ENCODE peak calls at places on chromosomes 6 and 20, in five cellular contexts. One of them, this sample, is unnamed.

GRCh38 chr20:7879883-7880282 is 60.4 kb downstream of the HAO1 start:
- DNase-seq in A549: peak
- DNase-seq in breast epithelium: no peak
- DNase-seq in esophagus squamous epithelium: no peak
- DNase-seq in gastrocnemius medialis: no peak
- DNase-seq in this sample: no peak

GRCh38 chr20:37443596-37443995 is 77.5 kb upstream of the NNAT start:
- DNase-seq in esophagus squamous epithelium: no peak
- DNase-seq in breast epithelium: no peak
- DNase-seq in gastrocnemius medialis: no peak
- DNase-seq in A549: no peak
- DNase-seq in this sample: no peak

GRCh38 chr6:7532232-7532631 is 9.2 kb upstream of the DSP start:
- DNase-seq in breast epithelium: peak
- DNase-seq in A549: no peak
- DNase-seq in esophagus squamous epithelium: no peak
- DNase-seq in gastrocnemius medialis: no peak
- DNase-seq in this sample: peak

GRCh38 chr6:14270925-14271791 is 153.6 kb downstream of the CD83 start:
- DNase-seq in esophagus squamous epithelium: no peak
- DNase-seq in A549: peak
- DNase-seq in gastrocnemius medialis: no peak
- DNase-seq in breast epithelium: no peak
- DNase-seq in this sample: no peak

GRCh38 chr6:6244624-6245023 is 75.8 kb downstream of the F13A1 start:
- DNase-seq in esophagus squamous epithelium: no peak
- DNase-seq in gastrocnemius medialis: no peak
- DNase-seq in A549: no peak
- DNase-seq in breast epithelium: no peak
- DNase-seq in this sample: no peak

GRCh38 chr6:163745566-163746400 is 331.3 kb downstream of the QKI start:
- DNase-seq in breast epithelium: no peak
- DNase-seq in A549: peak
- DNase-seq in gastrocnemius medialis: peak
- DNase-seq in esophagus squamous epithelium: no peak
- DNase-seq in this sample: no peak

GRCh38 chr6:134063966-134064445 is 11.6 kb upstream of the SLC2A12 start:
- DNase-seq in gastrocnemius medialis: peak
- DNase-seq in A549: peak
- DNase-seq in breast epithelium: peak
- DNase-seq in esophagus squamous epithelium: no peak
- DNase-seq in this sample: peak

GRCh38 chr6:150775400-150775799 is 90.1 kb upstream of the MTHFD1L start:
- DNase-seq in esophagus squamous epithelium: no peak
- DNase-seq in A549: no peak
- DNase-seq in gastrocnemius medialis: no peak
- DNase-seq in breast epithelium: no peak
- DNase-seq in this sample: no peak

GRCh38 chr6:75266716-75267291 is 17.8 kb downstream of the TMEM30A start:
- DNase-seq in gastrocnemius medialis: no peak
- DNase-seq in esophagus squamous epithelium: no peak
- DNase-seq in breast epithelium: no peak
- DNase-seq in A549: peak
- DNase-seq in this sample: no peak

GRCh38 chr6:6724319-6725119 is 136.0 kb downstream of the LY86 start:
- DNase-seq in A549: peak
- DNase-seq in gastrocnemius medialis: peak
- DNase-seq in breast epithelium: peak
- DNase-seq in esophagus squamous epithelium: no peak
- DNase-seq in this sample: peak

GRCh38 chr6:70151616-70152015 is 151.3 kb downstream of the COL9A1 start:
- DNase-seq in esophagus squamous epithelium: no peak
- DNase-seq in A549: no peak
- DNase-seq in gastrocnemius medialis: peak
- DNase-seq in breast epithelium: no peak
- DNase-seq in this sample: no peak

GRCh38 chr6:81929828-81930227 is 177.3 kb upstream of the TENT5A start:
- DNase-seq in gastrocnemius medialis: no peak
- DNase-seq in A549: no peak
- DNase-seq in esophagus squamous epithelium: no peak
- DNase-seq in breast epithelium: no peak
- DNase-seq in this sample: no peak

GRCh38 chr6:22263748-22264147 is 33.1 kb downstream of the PRL start:
- DNase-seq in breast epithelium: no peak
- DNase-seq in gastrocnemius medialis: no peak
- DNase-seq in esophagus squamous epithelium: no peak
- DNase-seq in A549: no peak
- DNase-seq in this sample: no peak

GRCh38 chr6:134936927-134937326 is 13.0 kb downstream of the ALDH8A1 start:
- DNase-seq in breast epithelium: no peak
- DNase-seq in A549: peak
- DNase-seq in gastrocnemius medialis: no peak
- DNase-seq in esophagus squamous epithelium: no peak
- DNase-seq in this sample: no peak

GRCh38 chr6:134823635-134824034 is 126.3 kb downstream of the ALDH8A1 start:
- DNase-seq in gastrocnemius medialis: no peak
- DNase-seq in esophagus squamous epithelium: no peak
- DNase-seq in breast epithelium: no peak
- DNase-seq in A549: no peak
- DNase-seq in this sample: no peak

GRCh38 chr6:39301606-39302005 is 12.6 kb downstream of the KCNK17 start:
- DNase-seq in A549: peak
- DNase-seq in gastrocnemius medialis: no peak
- DNase-seq in breast epithelium: no peak
- DNase-seq in esophagus squamous epithelium: no peak
- DNase-seq in this sample: no peak

GRCh38 chr6:6676910-6677441 is 88.5 kb downstream of the LY86 start:
- DNase-seq in gastrocnemius medialis: peak
- DNase-seq in esophagus squamous epithelium: no peak
- DNase-seq in A549: peak
- DNase-seq in breast epithelium: peak
- DNase-seq in this sample: peak

GRCh38 chr6:12395898-12396297 is 105.7 kb downstream of the EDN1 start:
- DNase-seq in A549: no peak
- DNase-seq in esophagus squamous epithelium: no peak
- DNase-seq in gastrocnemius medialis: no peak
- DNase-seq in breast epithelium: no peak
- DNase-seq in this sample: no peak

GRCh38 chr20:19185083-19185482 is 27.4 kb upstream of the SLC24A3 start:
- DNase-seq in A549: no peak
- DNase-seq in breast epithelium: no peak
- DNase-seq in gastrocnemius medialis: no peak
- DNase-seq in esophagus squamous epithelium: no peak
- DNase-seq in this sample: no peak

GRCh38 chr20:675453-676314 is at the start of gene SCRT2:
- DNase-seq in A549: peak
- DNase-seq in esophagus squamous epithelium: no peak
- DNase-seq in breast epithelium: no peak
- DNase-seq in gastrocnemius medialis: peak
- DNase-seq in this sample: peak

GRCh38 chr20:60447703-60448102 is 489.5 kb downstream of the CDH26 start:
- DNase-seq in gastrocnemius medialis: no peak
- DNase-seq in esophagus squamous epithelium: no peak
- DNase-seq in breast epithelium: no peak
- DNase-seq in A549: no peak
- DNase-seq in this sample: peak

GRCh38 chr6:158867381-158868121 is 48.4 kb upstream of the EZR start:
- DNase-seq in gastrocnemius medialis: no peak
- DNase-seq in A549: peak
- DNase-seq in breast epithelium: no peak
- DNase-seq in esophagus squamous epithelium: no peak
- DNase-seq in this sample: peak

GRCh38 chr6:94645191-94645590 is 932.1 kb upstream of the MANEA start:
- DNase-seq in esophagus squamous epithelium: no peak
- DNase-seq in breast epithelium: no peak
- DNase-seq in A549: no peak
- DNase-seq in gastrocnemius medialis: no peak
- DNase-seq in this sample: no peak

GRCh38 chr6:158207452-158207788 is 39.3 kb downstream of the GTF2H5 start:
- DNase-seq in esophagus squamous epithelium: no peak
- DNase-seq in gastrocnemius medialis: no peak
- DNase-seq in breast epithelium: no peak
- DNase-seq in A549: no peak
- DNase-seq in this sample: no peak

GRCh38 chr20:63066506-63067265 is 59.9 kb upstream of the BHLHE23 start:
- DNase-seq in A549: no peak
- DNase-seq in esophagus squamous epithelium: no peak
- DNase-seq in breast epithelium: no peak
- DNase-seq in gastrocnemius medialis: no peak
- DNase-seq in this sample: no peak

GRCh38 chr20:45410887-45411286 is 2.8 kb downstream of the DBNDD2 start:
- DNase-seq in esophagus squamous epithelium: no peak
- DNase-seq in A549: no peak
- DNase-seq in breast epithelium: no peak
- DNase-seq in gastrocnemius medialis: no peak
- DNase-seq in this sample: no peak
- H3K4me3 ChIP-seq in esophagus squamous epithelium: no peak
- H3K4me3 ChIP-seq in A549: no peak
- H3K4me3 ChIP-seq in breast epithelium: no peak
- H3K4me3 ChIP-seq in gastrocnemius medialis: no peak
- H3K4me3 ChIP-seq in this sample: no peak

DNA sequence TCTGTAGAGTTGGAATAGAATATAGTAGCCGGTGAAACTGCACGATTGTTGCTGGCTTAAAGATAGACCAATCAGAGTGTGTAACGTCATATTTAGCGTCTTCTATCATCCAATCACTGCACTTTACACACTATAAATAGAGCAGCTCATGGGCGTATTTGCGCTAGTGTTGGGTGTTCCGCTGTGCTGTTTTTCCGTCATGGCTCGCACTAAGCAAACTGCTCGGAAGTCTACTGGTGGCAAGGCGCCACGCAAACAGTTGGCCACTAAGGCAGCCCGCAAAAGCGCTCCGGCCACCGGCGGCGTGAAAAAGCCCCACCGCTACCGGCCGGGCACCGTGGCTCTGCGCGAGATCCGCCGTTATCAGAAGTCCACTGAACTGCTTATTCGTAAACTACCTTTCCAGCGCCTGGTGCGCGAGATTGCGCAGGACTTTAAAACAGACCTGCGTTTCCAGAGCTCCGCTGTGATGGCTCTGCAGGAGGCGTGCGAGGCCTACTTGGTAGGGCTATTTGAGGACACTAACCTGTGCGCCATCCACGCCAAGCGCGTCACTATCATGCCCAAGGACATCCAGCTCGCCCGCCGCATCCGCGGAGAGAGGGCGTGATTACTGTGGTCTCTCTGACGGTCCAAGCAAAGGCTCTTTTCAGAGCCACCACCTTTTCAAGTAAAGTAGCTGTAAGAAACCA is 57.8 kb downstream of the TRIM38 start:
- DNase-seq in breast epithelium: peak
- DNase-seq in gastrocnemius medialis: peak
- DNase-seq in A549: peak
- DNase-seq in esophagus squamous epithelium: no peak
- DNase-seq in this sample: peak
- TF ChIP-seq POLR2A in breast epithelium: peak
- TF ChIP-seq POLR2A in gastrocnemius medialis: peak
- TF ChIP-seq POLR2A in A549: peak
- TF ChIP-seq POLR2A in esophagus squamous epithelium: peak
- TF ChIP-seq POLR2A in this sample: peak

GRCh38 chr20:49705358-49705757 is 8.3 kb downstream of the B4GALT5 start:
- DNase-seq in esophagus squamous epithelium: no peak
- DNase-seq in gastrocnemius medialis: no peak
- DNase-seq in A549: no peak
- DNase-seq in breast epithelium: no peak
- DNase-seq in this sample: no peak
- H3K4me3 ChIP-seq in esophagus squamous epithelium: no peak
- H3K4me3 ChIP-seq in gastrocnemius medialis: no peak
- H3K4me3 ChIP-seq in A549: no peak
- H3K4me3 ChIP-seq in breast epithelium: no peak
- H3K4me3 ChIP-seq in this sample: no peak

DNA sequence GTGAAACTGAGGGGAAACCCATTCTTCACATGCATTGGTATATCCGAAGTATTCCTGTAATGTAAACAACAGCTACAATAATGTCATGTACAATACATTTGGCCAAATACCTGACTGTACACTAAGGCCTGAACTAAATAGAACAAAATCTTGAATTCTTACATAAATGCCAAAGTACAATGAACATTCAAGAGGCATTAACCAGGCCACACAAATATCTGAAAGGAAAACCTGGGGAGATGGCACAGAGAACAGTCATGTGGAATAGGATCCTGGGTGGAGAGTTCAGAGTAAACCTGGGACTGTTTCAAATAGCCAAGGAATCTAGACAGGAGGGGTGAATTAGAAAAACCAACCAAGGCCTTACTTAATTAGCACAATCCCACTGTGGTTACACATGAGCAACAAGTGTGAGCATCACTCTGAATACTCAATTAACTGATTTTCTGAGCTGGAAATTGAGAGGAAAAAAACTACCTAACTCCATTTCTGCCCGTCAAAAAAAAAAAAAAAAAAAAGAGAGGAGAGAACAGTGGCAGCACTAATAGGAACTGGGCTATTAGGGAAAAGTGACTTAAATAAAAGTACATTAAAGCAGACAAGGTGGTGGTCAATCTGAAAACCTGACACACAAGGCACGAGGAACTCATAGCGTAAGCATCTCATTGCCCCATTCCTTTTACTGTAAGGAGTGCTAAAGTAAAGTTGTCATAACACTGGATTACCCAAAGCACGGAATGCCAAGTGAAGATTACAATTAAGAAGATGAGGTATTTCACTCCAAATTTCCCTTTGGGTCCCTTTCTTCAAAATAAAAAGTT is 10.9 kb downstream of the SNX5 start:
- DNase-seq in A549: no peak
- DNase-seq in gastrocnemius medialis: no peak
- DNase-seq in esophagus squamous epithelium: no peak
- DNase-seq in breast epithelium: no peak
- DNase-seq in this sample: no peak
- TF ChIP-seq POLR2A in A549: no peak
- TF ChIP-seq POLR2A in gastrocnemius medialis: no peak
- TF ChIP-seq POLR2A in esophagus squamous epithelium: no peak
- TF ChIP-seq POLR2A in breast epithelium: no peak
- TF ChIP-seq POLR2A in this sample: no peak

GRCh38 chr6:11222385-11223277 is 9.8 kb downstream of the NEDD9 start:
- DNase-seq in esophagus squamous epithelium: no peak
- DNase-seq in breast epithelium: no peak
- DNase-seq in A549: peak
- DNase-seq in gastrocnemius medialis: no peak
- DNase-seq in this sample: no peak
- H3K4me3 ChIP-seq in esophagus squamous epithelium: no peak
- H3K4me3 ChIP-seq in breast epithelium: no peak
- H3K4me3 ChIP-seq in A549: peak
- H3K4me3 ChIP-seq in gastrocnemius medialis: no peak
- H3K4me3 ChIP-seq in this sample: no peak

DNA sequence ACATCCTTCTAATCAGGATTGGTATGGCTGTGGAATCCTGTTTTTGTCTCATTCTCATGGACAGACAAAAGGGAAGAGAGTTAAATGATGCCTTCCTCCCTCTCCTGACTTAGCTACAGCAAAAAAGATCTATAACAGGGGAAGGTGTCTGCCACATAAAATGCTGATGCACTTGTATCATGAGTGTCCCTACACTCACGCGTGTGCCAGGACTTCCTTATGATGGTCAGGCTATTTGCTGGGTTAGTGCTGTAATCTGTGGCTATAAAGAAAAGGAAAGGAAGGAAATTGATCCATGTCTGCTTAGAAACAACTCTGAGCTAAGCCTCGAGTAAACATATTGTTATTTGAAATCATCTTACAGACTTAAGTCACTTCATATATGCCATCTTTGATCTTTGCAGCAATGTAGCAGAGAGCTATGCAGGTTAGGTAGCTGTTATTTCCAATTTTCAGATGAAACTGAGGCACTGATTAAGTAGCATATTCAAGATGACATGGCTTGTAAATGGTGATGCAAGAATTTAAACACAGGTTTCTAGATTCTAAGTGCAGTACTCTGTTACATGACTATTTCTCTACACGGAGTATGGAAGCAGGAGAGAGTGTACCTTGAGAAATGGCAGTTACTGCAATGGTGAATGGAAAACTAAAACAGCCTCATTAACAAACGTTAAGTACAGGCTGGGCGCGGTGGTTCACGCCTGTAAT is 8.4 kb upstream of the DHX35 start:
- DNase-seq in gastrocnemius medialis: no peak
- DNase-seq in breast epithelium: no peak
- DNase-seq in esophagus squamous epithelium: no peak
- DNase-seq in A549: no peak
- DNase-seq in this sample: no peak
- TF ChIP-seq POLR2A in gastrocnemius medialis: no peak
- TF ChIP-seq POLR2A in breast epithelium: no peak
- TF ChIP-seq POLR2A in esophagus squamous epithelium: no peak
- TF ChIP-seq POLR2A in A549: no peak
- TF ChIP-seq POLR2A in this sample: no peak

This sample was measured in thyroid gland.